ENCODE peak calls at places on chromosomes 12 and 14, in four cellular contexts. L, P, N and Q are unnamed samples.

GRCh38 chr12:118274066-118274465 is 98.6 kb downstream of the TAOK3 start:
- DNase-seq in L (no peak), P (no peak), N (no peak), Q (no peak)

GRCh38 chr12:26195250-26195640 is at the start of gene SSPN:
- DNase-seq in L (peak), P (peak), N (peak), Q (no peak)

GRCh38 chr12:13661005-13661887 is 320.2 kb downstream of the GRIN2B start:
- DNase-seq in L (no peak), P (peak), N (peak), Q (no peak)

GRCh38 chr14:57060276-57060956 is 208.3 kb downstream of the EXOC5 start:
- DNase-seq in L (no peak), P (no peak), N (peak), Q (peak)

GRCh38 chr14:92649934-92650545 is 98.4 kb downstream of the LGMN start:
- DNase-seq in L (peak), P (no peak), N (peak), Q (no peak)

GRCh38 chr12:103397536-103397935 is 98.2 kb downstream of the C12orf42 start:
- DNase-seq in L (no peak), P (no peak), N (no peak), Q (no peak)

GRCh38 chr12:101074940-101075680 is 134.9 kb downstream of the SLC5A8 start:
- DNase-seq in L (no peak), P (no peak), N (no peak), Q (no peak)

GRCh38 chr12:46296822-46297221 is 28.0 kb upstream of the SLC38A1 start:
- DNase-seq in L (no peak), P (no peak), N (no peak), Q (no peak)

GRCh38 chr12:96094201-96094600 is 58.8 kb upstream of the LTA4H start:
- DNase-seq in L (no peak), P (peak), N (peak), Q (no peak)

GRCh38 chr12:54222609-54223008 is 33.8 kb upstream of the SMUG1 start:
- DNase-seq in L (no peak), P (no peak), N (peak), Q (peak)

GRCh38 chr14:56118611-56119181 is 485 bp downstream of the PELI2 start:
- DNase-seq in L (peak), P (peak), N (no peak), Q (no peak)

GRCh38 chr14:67576216-67576615 is 23.9 kb downstream of the PIGH start:
- DNase-seq in L (no peak), P (no peak), N (no peak), Q (no peak)

GRCh38 chr12:30019386-30020140 is 235.8 kb upstream of the TMTC1 start:
- DNase-seq in L (no peak), P (no peak), N (no peak), Q (no peak)

GRCh38 chr12:91722072-91722471 is 423.6 kb downstream of the BTG1 start:
- DNase-seq in L (no peak), P (no peak), N (no peak), Q (peak)

GRCh38 chr14:50539051-50539450 is 6.7 kb upstream of the MAP4K5 start:
- DNase-seq in L (no peak), P (no peak), N (no peak), Q (no peak)

GRCh38 chr12:121111684-121112083 is 21.0 kb upstream of the P2RX7 start:
- DNase-seq in L (no peak), P (no peak), N (no peak), Q (no peak)

GRCh38 chr12:62799126-62799736 is 135.7 kb downstream of the PPM1H start:
- DNase-seq in L (no peak), P (peak), N (peak), Q (no peak)

GRCh38 chr12:62789856-62790255 is 145.1 kb downstream of the PPM1H start:
- DNase-seq in L (no peak), P (no peak), N (no peak), Q (no peak)

GRCh38 chr12:62792526-62792925 is 142.4 kb downstream of the PPM1H start:
- DNase-seq in L (no peak), P (no peak), N (no peak), Q (no peak)

GRCh38 chr12:62794218-62794583 is 140.7 kb downstream of the PPM1H start:
- DNase-seq in L (no peak), P (no peak), N (no peak), Q (no peak)

DNA sequence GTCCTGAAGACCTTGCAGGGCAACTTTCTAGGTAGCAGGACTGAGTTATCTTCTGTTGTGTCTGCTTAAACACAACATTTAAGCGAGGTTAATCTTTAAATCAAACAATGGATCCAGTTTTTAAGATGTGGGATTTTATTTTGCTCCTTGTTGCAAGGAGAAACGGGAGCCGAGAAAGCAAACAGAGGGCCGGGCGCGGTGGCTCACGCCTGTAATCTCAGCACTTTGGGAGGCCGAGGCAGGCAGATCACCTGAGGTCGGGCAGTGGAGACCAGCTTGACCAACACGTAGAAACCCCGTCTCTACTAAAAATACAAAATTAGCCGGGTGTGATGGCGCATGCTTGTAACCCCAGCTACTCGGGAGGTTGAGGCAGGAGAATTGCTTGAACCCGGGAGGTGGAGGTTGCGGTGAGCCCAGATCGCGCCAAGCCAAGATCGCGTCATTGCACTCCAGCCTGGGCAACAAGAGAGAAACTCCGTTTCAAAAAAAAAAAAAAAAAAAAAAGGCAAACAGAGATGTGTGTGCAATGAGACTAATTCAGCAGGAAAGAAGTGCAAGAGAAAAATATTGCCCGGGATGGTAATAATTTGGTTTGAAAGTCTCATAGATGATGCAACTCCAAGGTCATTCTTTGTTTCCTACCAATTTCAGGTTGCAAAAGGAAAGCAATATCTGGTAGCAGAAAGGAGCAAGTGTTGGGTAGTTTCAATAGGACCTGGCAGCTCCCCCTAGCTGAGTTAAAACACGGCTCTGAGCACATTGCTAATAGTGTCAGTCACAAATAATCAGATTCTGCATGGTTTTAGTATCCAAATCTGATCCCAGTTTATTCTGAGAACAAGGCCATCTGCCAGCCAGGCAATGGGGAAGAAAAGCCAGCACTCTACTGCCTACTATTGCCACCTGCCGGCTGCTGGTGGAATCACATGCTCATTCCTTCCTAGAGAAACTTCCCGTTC is 141.4 kb downstream of the PPM1H start:
- DNase-seq in L (peak), P (peak), N (peak), Q (peak)
- H3K4me3 ChIP-seq in L (no peak), P (no peak), N (no peak), Q (no peak)

GRCh38 chr14:99737451-99737951 is 53.4 kb downstream of the CYP46A1 start:
- DNase-seq in L (peak), P (no peak), N (no peak), Q (no peak)

GRCh38 chr14:99735189-99736135 is 51.4 kb downstream of the CYP46A1 start:
- DNase-seq in L (peak), P (no peak), N (no peak), Q (no peak)

GRCh38 chr14:99734406-99735051 is 50.4 kb downstream of the CYP46A1 start:
- DNase-seq in L (peak), P (no peak), N (no peak), Q (no peak)

GRCh38 chr14:99737956-99738667 is 54.0 kb downstream of the CYP46A1 start:
- DNase-seq in L (no peak), P (no peak), N (no peak), Q (no peak)

DNA sequence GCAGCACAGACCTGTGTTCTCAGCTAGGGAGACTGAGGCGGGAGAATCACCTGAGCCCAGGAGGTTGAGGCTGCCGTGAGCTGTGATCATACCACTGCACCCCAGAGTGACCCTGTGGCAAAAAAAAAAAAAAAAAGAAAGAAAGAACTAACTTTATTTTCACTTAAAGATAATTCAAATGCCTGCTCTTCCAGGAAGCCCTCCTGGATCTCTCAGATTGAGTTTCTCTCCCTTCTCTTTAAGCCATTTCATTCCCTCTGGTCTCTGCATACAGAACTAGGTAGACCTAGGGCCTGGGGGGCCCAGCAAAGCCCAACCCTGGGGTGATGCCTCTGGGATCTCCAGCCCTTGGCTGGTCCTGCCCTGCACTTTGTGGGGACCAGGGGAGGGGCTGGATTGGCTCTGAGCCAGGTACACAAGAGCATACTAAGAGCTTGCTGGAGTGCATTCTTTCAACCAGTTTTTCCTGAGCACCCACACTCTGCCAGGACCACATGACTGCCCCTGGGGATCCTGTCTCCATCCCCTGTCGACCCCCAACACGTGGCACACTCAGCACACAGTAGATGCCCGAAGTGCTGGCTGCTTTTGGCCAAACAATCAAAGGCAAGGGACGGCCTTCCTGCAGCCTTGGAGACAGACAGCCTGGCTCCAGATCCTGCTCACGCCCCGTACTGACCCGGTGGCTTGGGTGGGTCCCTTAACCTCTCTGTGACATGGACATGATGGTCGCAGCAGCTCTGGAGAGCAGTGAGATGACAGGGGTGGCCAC is 52.7 kb downstream of the CYP46A1 start:
- DNase-seq in L (peak), P (no peak), N (no peak), Q (no peak)
- H3K4me3 ChIP-seq in L (peak), P (no peak), N (no peak), Q (no peak)

GRCh38 chr14:77032854-77033621 is 4.5 kb upstream of the IRF2BPL start:
- DNase-seq in L (peak), P (peak), N (peak), Q (peak)
- H3K4me3 ChIP-seq in L (peak), P (peak), N (no peak), Q (peak)

GRCh38 chr12:64995831-64996230 is 125.3 kb downstream of the WIF1 start:
- DNase-seq in L (no peak), P (no peak), N (peak), Q (no peak)

GRCh38 chr12:64998327-64999156 is 122.6 kb downstream of the WIF1 start:
- DNase-seq in L (no peak), P (no peak), N (no peak), Q (peak)

GRCh38 chr12:64990991-64991570 is 130.0 kb downstream of the WIF1 start:
- DNase-seq in L (no peak), P (no peak), N (no peak), Q (no peak)

GRCh38 chr12:64997858-64998257 is 123.2 kb downstream of the WIF1 start:
- DNase-seq in L (no peak), P (no peak), N (no peak), Q (no peak)

GRCh38 chr12:64992641-64993040 is 128.5 kb downstream of the WIF1 start:
- DNase-seq in L (no peak), P (peak), N (no peak), Q (no peak)
- H3K4me3 ChIP-seq in L (no peak), P (peak), N (no peak), Q (no peak)

GRCh38 chr12:3263939-3264699 is 186.9 kb downstream of the TSPAN9 start:
- DNase-seq in L (peak), P (no peak), N (peak), Q (no peak)

GRCh38 chr12:3262466-3262865 is 185.3 kb downstream of the TSPAN9 start:
- DNase-seq in L (no peak), P (peak), N (no peak), Q (no peak)

GRCh38 chr12:3263282-3263681 is 186.1 kb downstream of the TSPAN9 start:
- DNase-seq in L (no peak), P (no peak), N (no peak), Q (no peak)

GRCh38 chr12:3259976-3260375 is 182.8 kb downstream of the TSPAN9 start:
- DNase-seq in L (no peak), P (no peak), N (peak), Q (no peak)

DNA sequence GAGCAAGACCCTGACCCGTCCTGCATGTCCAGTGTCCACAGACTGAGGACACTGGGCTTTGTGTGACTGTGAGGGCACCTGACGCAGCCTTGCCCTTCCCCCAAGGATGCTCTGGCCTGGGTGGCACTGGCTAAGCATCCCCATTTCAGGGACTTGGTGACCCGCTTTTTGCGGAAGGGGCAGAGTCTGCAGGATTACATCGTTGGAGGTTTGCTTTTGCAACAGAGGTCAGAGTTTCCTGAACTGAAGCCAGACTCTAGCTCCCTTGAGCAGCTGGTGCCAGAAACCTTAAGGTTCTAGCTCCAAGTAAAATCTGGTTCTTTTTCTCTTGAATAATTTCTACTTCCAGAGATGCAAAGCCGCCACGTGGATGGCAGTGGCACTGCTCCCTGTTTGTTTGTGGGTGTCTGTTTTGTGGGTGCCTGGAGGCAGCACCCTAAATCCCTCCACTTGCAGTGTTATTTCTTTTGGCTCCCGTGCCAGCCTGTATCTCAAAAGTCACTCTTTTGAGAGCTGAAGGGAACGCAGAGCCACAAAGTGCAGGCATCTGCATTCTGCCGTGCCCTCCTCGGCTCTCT is 184.7 kb downstream of the TSPAN9 start:
- DNase-seq in L (no peak), P (no peak), N (no peak), Q (no peak)
- H3K4me3 ChIP-seq in L (no peak), P (no peak), N (no peak), Q (no peak)

GRCh38 chr12:109902866-109903265 is 2.8 kb downstream of the TCHP start:
- DNase-seq in L (no peak), P (peak), N (no peak), Q (no peak)

GRCh38 chr12:109900752-109901580 is 892 bp downstream of the TCHP start:
- DNase-seq in L (no peak), P (peak), N (no peak), Q (no peak)

GRCh38 chr12:109897029-109897428 is 3.0 kb upstream of the TCHP start:
- DNase-seq in L (no peak), P (no peak), N (no peak), Q (no peak)

GRCh38 chr12:109896188-109896587 is 3.9 kb upstream of the TCHP start:
- DNase-seq in L (no peak), P (no peak), N (no peak), Q (no peak)

GRCh38 chr12:109899783-109900751 is at the start of gene TCHP:
- DNase-seq in L (peak), P (peak), N (peak), Q (peak)
- H3K4me3 ChIP-seq in L (peak), P (peak), N (peak), Q (peak)

GRCh38 chr14:104692939-104693315 is 3.5 kb downstream of the INF2 start:
- DNase-seq in L (no peak), P (no peak), N (no peak), Q (no peak)

GRCh38 chr14:104690266-104690711 is 871 bp downstream of the INF2 start:
- DNase-seq in L (no peak), P (no peak), N (peak), Q (no peak)

GRCh38 chr14:104692261-104692938 is 3.0 kb downstream of the INF2 start:
- DNase-seq in L (no peak), P (no peak), N (peak), Q (no peak)

GRCh38 chr14:104690861-104691455 is 1.5 kb downstream of the INF2 start:
- DNase-seq in L (no peak), P (no peak), N (peak), Q (no peak)

GRCh38 chr14:104691546-104692260 is 2.3 kb downstream of the INF2 start:
- DNase-seq in L (no peak), P (no peak), N (no peak), Q (no peak)
- H3K4me3 ChIP-seq in L (peak), P (no peak), N (no peak), Q (peak)

DNA sequence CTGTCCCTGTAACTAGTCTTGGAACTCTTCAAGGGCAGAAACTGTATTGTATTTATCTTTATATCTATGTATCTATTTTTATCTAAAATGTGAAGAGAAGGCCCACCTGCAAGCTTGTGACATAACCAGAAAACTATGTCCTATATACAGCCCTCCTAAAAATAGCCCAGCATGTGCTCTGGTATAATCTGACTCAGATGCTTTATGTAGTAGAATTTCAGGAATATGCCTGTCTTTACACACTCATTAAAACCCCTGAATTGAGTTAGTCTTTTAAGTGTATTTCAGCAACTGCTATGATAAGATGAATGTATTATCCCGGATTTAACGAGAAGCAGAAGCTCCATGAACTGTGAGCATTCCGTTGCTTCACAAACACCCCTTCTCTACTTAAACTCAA is 89.9 kb upstream of the PRICKLE1 start:
- DNase-seq in L (no peak), P (no peak), N (no peak), Q (no peak)
- H3K4me3 ChIP-seq in L (no peak), P (no peak), N (no peak), Q (no peak)

GRCh38 chr12:51666696-51667095 is 75.7 kb downstream of the SCN8A start:
- DNase-seq in L (no peak), P (peak), N (no peak), Q (no peak)
- H3K4me3 ChIP-seq in L (no peak), P (no peak), N (no peak), Q (no peak)

GRCh38 chr14:86541969-86542368 is 1012.0 kb downstream of the FLRT2 start:
- DNase-seq in L (no peak), P (no peak), N (no peak), Q (no peak)
- H3K4me3 ChIP-seq in L (no peak), P (no peak), N (no peak), Q (no peak)